ENCODE peak calls at places on chromosome 13, in six cellular contexts. E is H1, C is HepG2, N is GM12891, Q is K562, Z is GM12878. H is an unnamed sample.

GRCh38 chr13:89066868-89067466 is 1395.8 kb downstream of the SLITRK5 start:
- DNase-seq in E (no peak), Q (peak; percentile 4), N (no peak), C (peak; percentile 44), Z (no peak), H (no peak)

GRCh38 chr13:39406688-39407087 is 196.3 kb downstream of the LHFPL6 start:
- DNase-seq in Q (no peak), C (no peak), E (no peak), N (peak; percentile 5), Z (peak; percentile 9), H (no peak)

GRCh38 chr13:20161275-20161950 is 561 bp upstream of the GJA3 start:
- DNase-seq in N (no peak), Q (no peak), C (no peak), E (no peak), Z (no peak), H (no peak)

GRCh38 chr13:79451500-79451962 is 29.4 kb upstream of the NDFIP2 start:
- DNase-seq in E (no peak), C (no peak), N (peak; percentile 22), Z (peak; percentile 71), Q (peak; percentile 90), H (peak; percentile 31)

GRCh38 chr13:36907801-36908200 is 12.2 kb downstream of the SMAD9 start:
- DNase-seq in N (no peak), Q (no peak), Z (no peak), C (no peak), E (no peak), H (no peak)

GRCh38 chr13:106507560-106508274 is 27.7 kb downstream of the EFNB2 start:
- DNase-seq in N (no peak), Z (no peak), C (peak; percentile 1), Q (peak; percentile 44), E (no peak), H (no peak)

GRCh38 chr13:85597790-85598500 is 201.3 kb downstream of the SLITRK6 start:
- DNase-seq in Q (no peak), C (no peak), E (no peak), Z (no peak), N (no peak), H (no peak)

GRCh38 chr13:53941588-53942190 is 913.1 kb downstream of the OLFM4 start:
- DNase-seq in N (no peak), C (no peak), Q (no peak), Z (no peak), E (peak; percentile 10), H (no peak)

GRCh38 chr13:44317752-44318550 is 55.7 kb upstream of the SERP2 start:
- DNase-seq in N (no peak), E (no peak), Q (no peak), C (no peak), Z (no peak), H (no peak)

GRCh38 chr13:44825951-44826350 is 163.3 kb downstream of the NUFIP1 start:
- DNase-seq in N (no peak), Q (no peak), E (no peak), C (no peak), Z (no peak), H (no peak)

GRCh38 chr13:25529425-25529824 is 157.7 kb downstream of the ATP8A2 start:
- DNase-seq in Q (no peak), Z (no peak), E (no peak), C (no peak), N (no peak), H (no peak)

GRCh38 chr13:111474136-111475002 is 153.9 kb downstream of the TEX29 start:
- DNase-seq in E (peak; percentile 25), Q (peak; percentile 29), C (peak; percentile 18), Z (no peak), N (peak; percentile 48), H (no peak)

GRCh38 chr13:49652691-49653305 is 24.5 kb downstream of the ARL11 start:
- DNase-seq in E (no peak), C (peak; percentile 70), Z (no peak), N (peak; percentile 34), Q (peak; percentile 64), H (no peak)

GRCh38 chr13:100290165-100290801 is 201.4 kb downstream of the PCCA start:
- DNase-seq in Q (no peak), E (no peak), C (peak; percentile 79), N (no peak), Z (no peak), H (no peak)

GRCh38 chr13:23868521-23868920 is 20.7 kb downstream of the MIPEP start:
- DNase-seq in E (no peak), Z (no peak), Q (no peak), N (no peak), C (no peak), H (no peak)

GRCh38 chr13:73411067-73411809 is 352.4 kb downstream of the KLF5 start:
- DNase-seq in Q (no peak), E (no peak), N (no peak), C (no peak), Z (no peak), H (no peak)

GRCh38 chr13:83125791-83126190 is 756.5 kb downstream of the SLITRK1 start:
- DNase-seq in E (no peak), Q (no peak), N (no peak), Z (no peak), C (no peak), H (no peak)

GRCh38 chr13:27619711-27620376 is 485 bp downstream of the LNX2 start:
- DNase-seq in Q (no peak), N (peak; percentile 37), C (peak; percentile 7), Z (no peak), E (no peak), H (peak; percentile 33)

DNA sequence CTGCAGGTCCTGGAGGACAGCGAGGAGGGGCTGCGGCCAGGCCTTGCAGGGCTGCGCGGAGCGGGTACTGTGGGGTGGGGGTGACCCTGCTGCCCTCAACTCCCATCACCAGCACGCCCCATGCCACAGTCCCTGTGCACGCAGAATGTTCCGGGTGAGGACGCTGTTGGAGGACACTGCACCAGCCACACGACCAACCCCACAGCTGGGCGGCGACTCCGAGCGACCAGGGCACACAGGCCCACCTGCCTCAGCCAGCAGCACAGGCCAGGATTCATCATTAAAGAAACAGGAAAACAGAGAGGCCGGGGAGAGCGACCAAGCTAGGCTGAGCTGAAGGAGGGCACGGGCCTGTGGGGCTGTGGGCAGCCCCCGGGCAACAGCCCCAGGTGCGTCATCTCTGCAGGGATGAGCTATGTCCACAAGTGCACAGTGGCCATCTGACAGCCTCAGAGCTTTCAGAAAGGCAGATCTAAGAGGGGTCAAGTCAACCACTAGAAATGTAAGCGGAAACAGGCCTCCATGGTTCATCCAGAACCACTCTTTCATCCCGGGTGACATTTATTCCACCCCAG is 1.6 kb downstream of the GAS6 start:
- DNase-seq in C (no peak), Q (no peak), N (no peak), Z (no peak), E (no peak), H (no peak)
- TF ChIP-seq POLR2A in C (no peak), Q (no peak), N (no peak), Z (no peak), E (no peak), H (no peak)

DNA sequence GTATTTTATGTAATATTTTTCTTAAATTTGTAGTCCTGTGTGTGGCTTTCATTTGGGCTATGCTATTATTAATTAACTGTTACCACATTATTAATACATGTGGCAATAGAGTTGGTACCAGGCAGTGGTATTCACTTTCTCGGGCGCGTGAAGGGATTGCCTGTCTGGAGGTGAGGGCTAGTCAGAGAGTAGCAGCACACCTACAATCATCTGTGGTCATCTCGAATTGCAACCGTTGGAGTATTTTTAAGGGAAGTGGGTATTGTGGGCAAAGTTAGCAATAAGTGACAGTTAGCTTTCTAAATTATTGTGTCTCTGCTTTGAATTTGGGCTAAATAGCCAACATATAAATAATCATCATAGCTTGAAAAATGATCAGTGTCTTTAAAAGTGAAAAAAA is 20.0 kb upstream of the GPR18 start:
- DNase-seq in E (no peak), N (no peak), C (no peak), Q (no peak), Z (no peak), H (no peak)
- TF ChIP-seq POLR2AphosphoS5 in E (no peak), N (no peak), C (no peak), Q (no peak), Z (no peak), H (no peak)

GRCh38 chr13:35393886-35394285 is 82.6 kb downstream of the MAB21L1 start:
- DNase-seq in E (no peak), N (no peak), Q (no peak), C (no peak), Z (no peak), H (no peak)
- TF ChIP-seq TAF1 in E (no peak), N (no peak), Q (no peak), C (no peak), Z (no peak), H (no peak)

GRCh38 chr13:95319551-95320274 is 18.5 kb upstream of the ABCC4 start:
- DNase-seq in C (no peak), Q (no peak), Z (no peak), E (no peak), N (no peak), H (no peak)

GRCh38 chr13:95315752-95316151 is 14.5 kb upstream of the ABCC4 start:
- DNase-seq in Q (no peak), Z (no peak), C (no peak), E (no peak), N (no peak), H (no peak)

DNA sequence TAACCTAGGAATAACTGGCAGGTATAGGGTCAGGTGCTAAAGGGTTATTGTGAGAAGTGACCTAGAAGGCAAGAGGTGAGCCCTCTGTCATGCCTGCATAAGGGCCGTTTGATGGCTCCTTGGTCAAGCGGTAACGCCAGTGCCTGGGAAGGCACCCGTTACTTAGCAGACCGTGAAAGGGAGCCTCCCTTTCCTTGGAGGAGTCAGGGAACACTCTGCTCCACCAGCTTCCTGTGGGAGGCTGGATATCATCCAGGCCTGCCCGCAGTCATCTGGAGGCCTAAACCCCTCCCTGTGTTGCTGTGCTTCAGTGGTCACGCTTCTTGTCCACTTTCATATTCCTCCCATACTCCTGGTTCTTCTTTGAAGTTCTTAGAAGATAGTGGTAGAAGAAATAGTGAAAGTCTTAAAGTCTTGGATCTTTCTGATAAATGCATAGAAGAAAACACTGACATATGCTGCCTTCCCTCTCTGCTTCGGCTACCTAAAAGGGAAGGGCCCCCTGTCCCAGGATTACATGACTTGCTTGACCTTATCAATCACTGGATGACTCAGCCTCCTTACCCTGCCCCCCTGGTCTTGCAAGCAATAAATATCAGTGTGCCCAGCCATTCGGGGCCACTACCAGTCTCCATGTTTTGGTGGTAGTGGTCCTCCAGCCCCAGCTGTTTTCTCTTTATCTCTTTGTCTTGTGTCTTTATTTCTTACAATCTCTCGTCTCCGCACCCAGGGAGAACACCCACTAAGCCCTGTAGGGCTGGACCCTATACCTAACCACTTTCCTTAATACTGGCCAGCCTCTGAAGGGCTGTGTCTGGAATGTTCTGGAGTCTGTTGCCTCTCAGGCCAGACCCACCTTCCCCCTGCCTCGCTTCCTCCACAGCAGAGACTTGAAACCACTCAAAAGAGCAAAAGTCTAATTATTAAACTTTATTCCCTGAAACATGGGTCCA is 16.1 kb upstream of the ABCC4 start:
- DNase-seq in Q (peak; percentile 63), C (no peak), Z (no peak), N (no peak), E (no peak), H (no peak)
- TF ChIP-seq POLR2A in Q (no peak), C (no peak), Z (no peak), N (no peak), E (no peak), H (no peak)